ENCODE peak calls at places on chromosome 9, in eight cellular contexts. M, E, J, Z, P, V, X and H are unnamed samples.

GRCh38 chr9:116450378-116451139 is 236.5 kb upstream of the TRIM32 start:
- DNase-seq in M (no peak), E (no peak), J (no peak), Z (no peak), P (no peak), V (no peak), X (no peak), H (no peak)

GRCh38 chr9:37953775-37954437 is 50.0 kb upstream of the SLC25A51 start:
- DNase-seq in M (peak; percentile 83), E (peak; percentile 77), J (peak; percentile 60), Z (no peak), P (peak; percentile 63), V (peak; percentile 28), X (no peak), H (no peak)

GRCh38 chr9:29078063-29078660 is 1504.9 kb upstream of the C9orf72 start:
- DNase-seq in M (no peak), E (no peak), J (no peak), Z (no peak), P (peak; percentile 1), V (no peak), X (no peak), H (no peak)

GRCh38 chr9:26682796-26683496 is 209.7 kb downstream of the CAAP1 start:
- DNase-seq in M (no peak), E (no peak), J (no peak), Z (no peak), P (no peak), V (no peak), X (no peak), H (no peak)

GRCh38 chr9:89711866-89712265 is 107.1 kb downstream of the GADD45G start:
- DNase-seq in M (no peak), E (no peak), J (no peak), Z (no peak), P (no peak), V (no peak), X (no peak), H (no peak)

GRCh38 chr9:126108240-126108639 is 218.4 kb upstream of the MVB12B start:
- DNase-seq in M (no peak), E (peak; percentile 5), J (peak; percentile 42), Z (peak; percentile 59), P (peak; percentile 26), V (no peak), X (no peak), H (no peak)

GRCh38 chr9:22158275-22158674 is 149.2 kb upstream of the CDKN2B start:
- DNase-seq in M (no peak), E (no peak), J (no peak), Z (no peak), P (no peak), V (no peak), X (no peak), H (no peak)

GRCh38 chr9:94861589-94862241 is 135.2 kb downstream of the AOPEP start:
- DNase-seq in M (peak; percentile 69), E (no peak), J (no peak), Z (peak; percentile 16), P (no peak), V (no peak), X (no peak), H (no peak)

GRCh38 chr9:88733651-88734470 is 198.9 kb downstream of the NXNL2 start:
- DNase-seq in M (peak; percentile 43), E (no peak), J (no peak), Z (no peak), P (no peak), V (no peak), X (no peak), H (no peak)

GRCh38 chr9:121858788-121859187 is 207.4 kb downstream of the DAB2IP start:
- DNase-seq in M (no peak), E (no peak), J (no peak), Z (peak; percentile 26), P (no peak), V (no peak), X (no peak), H (no peak)

GRCh38 chr9:123481209-123481865 is 125.3 kb downstream of the CRB2 start:
- DNase-seq in M (no peak), E (no peak), J (peak; percentile 30), Z (no peak), P (no peak), V (no peak), X (no peak), H (no peak)

DNA sequence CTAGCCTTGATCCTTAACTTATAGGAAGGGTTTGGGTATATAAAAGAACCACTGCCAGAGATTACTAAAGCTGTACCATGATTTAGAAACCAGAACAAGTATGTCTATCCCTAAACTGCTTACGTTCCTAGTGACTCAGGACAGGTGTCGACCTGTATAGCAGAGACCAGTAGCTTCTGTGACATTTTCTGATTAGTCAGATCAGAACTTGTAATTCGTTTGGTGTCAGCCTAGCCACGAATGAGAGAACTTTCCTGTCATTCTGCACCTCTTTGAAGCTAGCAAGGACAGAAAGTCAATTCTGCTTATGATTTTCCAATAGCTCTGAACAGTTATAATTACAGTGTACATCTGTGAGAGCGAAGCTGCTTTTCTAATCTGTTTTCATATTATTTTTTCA is 39.5 kb downstream of the PRKACG start:
- DNase-seq in M (no peak), E (no peak), J (no peak), Z (no peak), P (no peak), V (no peak), X (no peak), H (no peak)
- TF ChIP-seq POLR2A in M (no peak), E (no peak), J (no peak), Z (no peak), P (no peak), V (no peak), X (no peak), H (no peak)

DNA sequence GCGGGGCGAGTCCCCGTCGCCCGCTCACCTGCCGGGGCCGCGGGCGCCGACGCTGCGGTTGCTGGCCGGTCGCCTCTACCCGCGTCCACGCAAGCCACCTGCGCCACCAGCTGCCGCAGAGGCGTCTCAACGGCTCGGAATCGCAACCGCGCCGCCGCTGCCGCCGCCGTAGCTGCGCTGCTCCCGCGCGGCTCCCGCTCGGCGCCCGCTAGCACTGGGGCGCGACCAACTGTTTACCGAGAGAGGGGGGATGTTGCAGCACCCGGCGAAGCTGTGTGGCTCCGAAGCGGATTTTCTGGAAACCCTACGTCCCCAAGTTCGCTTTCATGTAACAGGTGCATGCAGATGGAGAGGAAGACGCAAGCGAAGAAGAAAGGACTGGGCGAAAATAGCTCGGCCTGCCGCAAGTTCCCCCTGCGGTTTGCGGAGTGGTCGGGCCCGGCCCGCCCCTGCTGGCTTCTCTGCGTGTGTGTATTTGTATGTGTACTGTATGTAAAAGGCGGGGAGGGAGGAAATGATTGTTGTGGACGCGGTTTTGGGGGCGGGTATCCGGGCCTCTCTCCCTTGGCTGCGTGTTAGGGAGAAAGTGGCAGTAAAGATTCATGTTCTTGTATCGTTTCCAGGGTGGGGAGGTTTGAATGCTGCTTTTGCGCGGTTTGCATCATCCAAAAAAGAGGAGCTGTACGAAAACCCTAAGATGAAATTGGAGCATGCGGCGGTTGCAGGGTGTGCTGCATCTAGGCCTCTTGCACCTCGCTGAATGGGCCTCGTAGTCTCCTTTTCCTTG is at the start of gene PSIP1:
- DNase-seq in M (peak; percentile 72), E (peak; percentile 84), J (peak; percentile 95), Z (peak; percentile 86), P (peak; percentile 64), V (peak; percentile 88), X (peak; percentile 93), H (peak; percentile 81)
- TF ChIP-seq POLR2A in M (peak; percentile 40), E (peak; percentile 67), J (no peak), Z (peak; percentile 79), P (peak; percentile 86), V (peak; percentile 65), X (no peak), H (peak; percentile 37)

DNA sequence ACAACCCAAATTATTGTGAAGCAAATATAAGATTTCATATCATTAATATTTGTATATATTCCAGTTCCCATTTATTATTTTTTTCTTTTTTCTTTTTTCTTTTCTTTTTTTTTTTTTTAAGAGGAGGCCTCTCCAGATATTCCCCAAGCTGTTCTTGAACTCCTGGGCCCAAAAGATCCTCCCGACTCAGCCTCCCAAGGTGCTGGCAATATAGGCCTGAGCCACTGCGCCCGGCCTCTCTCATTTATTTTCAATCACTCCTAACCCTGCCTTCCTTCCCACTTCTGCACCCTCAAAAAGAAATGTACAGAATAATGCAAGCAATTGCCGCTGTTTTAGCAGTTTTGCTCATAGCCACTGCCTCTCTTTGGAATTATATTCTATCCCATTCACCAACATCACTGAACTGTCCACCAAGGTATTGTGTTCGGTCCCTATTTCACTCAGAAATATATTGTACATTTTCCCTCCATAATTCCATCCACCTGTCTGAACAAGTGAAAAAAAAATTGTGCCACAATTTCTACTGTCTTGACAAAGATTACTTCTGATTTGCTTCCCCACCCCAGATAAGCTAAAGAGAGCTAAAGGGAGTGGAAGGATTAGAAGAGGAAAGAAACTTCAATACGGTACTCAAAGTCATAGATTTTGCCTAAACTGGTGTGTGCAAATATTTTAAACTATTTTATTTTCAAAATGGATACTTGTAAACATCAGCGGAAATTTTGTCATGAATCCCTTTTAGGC is 1.9 kb downstream of the FNBP1 start:
- DNase-seq in M (no peak), E (no peak), J (no peak), Z (no peak), P (no peak), V (no peak), X (no peak), H (peak; percentile 43)
- TF ChIP-seq POLR2A in M (no peak), E (no peak), J (no peak), Z (no peak), P (no peak), V (no peak), X (no peak), H (no peak)

GRCh38 chr9:20771721-20772120 is 87.7 kb downstream of the FOCAD start:
- DNase-seq in M (no peak), E (no peak), J (no peak), Z (no peak), P (no peak), V (no peak), X (no peak), H (no peak)
- TF ChIP-seq POLR2A in M (no peak), E (no peak), J (no peak), Z (no peak), P (no peak), V (no peak), X (no peak), H (no peak)

DNA sequence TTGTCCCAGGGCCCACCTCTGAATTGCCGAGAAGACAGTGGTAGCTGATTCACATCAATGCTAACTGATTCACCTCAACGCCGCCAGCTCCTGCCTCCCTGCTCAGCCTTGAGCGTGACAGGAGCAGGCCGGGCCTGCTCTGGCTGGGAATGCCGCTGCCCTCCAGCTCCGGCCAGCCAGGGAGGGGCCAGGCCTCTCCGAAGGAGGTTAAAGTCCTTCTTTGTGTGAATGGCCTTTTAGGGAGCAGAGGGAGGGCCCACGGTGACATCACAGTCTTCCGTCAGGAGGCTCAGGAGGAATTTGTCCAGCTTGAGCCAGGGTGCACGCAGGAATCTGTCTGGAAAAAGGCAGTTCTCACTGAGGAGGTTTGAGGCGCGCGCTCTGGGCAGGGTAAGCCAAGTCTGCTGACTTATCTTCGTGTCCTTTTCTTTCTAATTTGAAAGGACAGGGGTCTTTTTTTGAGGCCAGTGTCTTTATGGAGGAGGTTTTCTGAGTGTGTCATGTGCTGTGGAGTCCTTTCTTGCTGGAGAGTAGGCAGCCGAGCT is 82.7 kb downstream of the C9orf152 start:
- DNase-seq in M (peak; percentile 95), E (no peak), J (peak; percentile 81), Z (peak; percentile 69), P (no peak), V (peak; percentile 88), X (peak; percentile 94), H (peak; percentile 89)
- TF ChIP-seq POLR2A in M (peak; percentile 81), E (no peak), J (no peak), Z (no peak), P (no peak), V (peak; percentile 86), X (no peak), H (no peak)